ENCODE peak calls at places on chromosomes 16 and 17, in nine cellular contexts. One of them, this sample, is unnamed.
A peak's percentile ranks its signal among the peaks of the same experiment; 100 is the strongest.

GRCh38 chr17:45405250-45406086 is 27.2 kb downstream of the ARHGAP27 start:
- DNase-seq in transverse colon: peak; percentile 89
- DNase-seq in lower leg skin: no peak
- DNase-seq in A549: no peak
- DNase-seq in prostate gland: no peak
- DNase-seq in heart left ventricle: no peak
- DNase-seq in HepG2: no peak
- DNase-seq in H54: no peak
- DNase-seq in body of pancreas: peak; percentile 55
- DNase-seq in this sample: no peak

GRCh38 chr17:71011389-71011788 is 842.1 kb downstream of the KCNJ2 start:
- DNase-seq in A549: no peak
- DNase-seq in transverse colon: no peak
- DNase-seq in H54: no peak
- DNase-seq in HepG2: no peak
- DNase-seq in prostate gland: no peak
- DNase-seq in heart left ventricle: no peak
- DNase-seq in body of pancreas: no peak
- DNase-seq in lower leg skin: no peak
- DNase-seq in this sample: no peak

GRCh38 chr16:83206426-83206825 is 579.7 kb downstream of the CDH13 start:
- DNase-seq in H54: no peak
- DNase-seq in transverse colon: no peak
- DNase-seq in prostate gland: no peak
- DNase-seq in HepG2: no peak
- DNase-seq in heart left ventricle: no peak
- DNase-seq in lower leg skin: no peak
- DNase-seq in A549: no peak
- DNase-seq in body of pancreas: no peak
- DNase-seq in this sample: no peak

GRCh38 chr17:76075364-76076099 is 951 bp downstream of the GALR2 start:
- DNase-seq in lower leg skin: no peak
- DNase-seq in A549: peak; percentile 57
- DNase-seq in transverse colon: no peak
- DNase-seq in HepG2: no peak
- DNase-seq in H54: no peak
- DNase-seq in prostate gland: no peak
- DNase-seq in heart left ventricle: no peak
- DNase-seq in body of pancreas: no peak
- DNase-seq in this sample: no peak

GRCh38 chr17:968812-969766 is 10.5 kb downstream of the NXN start:
- DNase-seq in H54: no peak
- DNase-seq in prostate gland: no peak
- DNase-seq in heart left ventricle: peak; percentile 3
- DNase-seq in body of pancreas: no peak
- DNase-seq in A549: no peak
- DNase-seq in HepG2: no peak
- DNase-seq in lower leg skin: no peak
- DNase-seq in transverse colon: no peak
- DNase-seq in this sample: no peak

GRCh38 chr16:81537721-81538561 is 93.3 kb downstream of the CMIP start:
- DNase-seq in heart left ventricle: no peak
- DNase-seq in transverse colon: no peak
- DNase-seq in H54: no peak
- DNase-seq in prostate gland: no peak
- DNase-seq in lower leg skin: no peak
- DNase-seq in HepG2: no peak
- DNase-seq in body of pancreas: no peak
- DNase-seq in A549: no peak
- DNase-seq in this sample: no peak

GRCh38 chr17:46994993-46995392 is 15.9 kb upstream of the RPRML start:
- DNase-seq in HepG2: no peak
- DNase-seq in A549: no peak
- DNase-seq in lower leg skin: no peak
- DNase-seq in body of pancreas: no peak
- DNase-seq in prostate gland: no peak
- DNase-seq in H54: no peak
- DNase-seq in heart left ventricle: no peak
- DNase-seq in transverse colon: no peak
- DNase-seq in this sample: no peak

GRCh38 chr16:8986818-8987191 is 23.1 kb upstream of the USP7 start:
- DNase-seq in heart left ventricle: no peak
- DNase-seq in body of pancreas: no peak
- DNase-seq in lower leg skin: no peak
- DNase-seq in HepG2: no peak
- DNase-seq in prostate gland: no peak
- DNase-seq in transverse colon: no peak
- DNase-seq in H54: no peak
- DNase-seq in A549: no peak
- DNase-seq in this sample: no peak

GRCh38 chr17:74016504-74016903 is 187.0 kb upstream of the RPL38 start:
- DNase-seq in prostate gland: no peak
- DNase-seq in A549: no peak
- DNase-seq in heart left ventricle: no peak
- DNase-seq in lower leg skin: no peak
- DNase-seq in body of pancreas: no peak
- DNase-seq in HepG2: no peak
- DNase-seq in H54: no peak
- DNase-seq in transverse colon: no peak
- DNase-seq in this sample: no peak

GRCh38 chr17:45436161-45436560 is 3.5 kb upstream of the ARHGAP27 start:
- DNase-seq in prostate gland: no peak
- DNase-seq in body of pancreas: no peak
- DNase-seq in heart left ventricle: no peak
- DNase-seq in lower leg skin: no peak
- DNase-seq in transverse colon: no peak
- DNase-seq in HepG2: no peak
- DNase-seq in H54: no peak
- DNase-seq in A549: no peak
- DNase-seq in this sample: no peak

GRCh38 chr17:45234641-45235040 is 13.0 kb downstream of the FMNL1 start:
- DNase-seq in transverse colon: no peak
- DNase-seq in A549: no peak
- DNase-seq in H54: no peak
- DNase-seq in prostate gland: no peak
- DNase-seq in lower leg skin: no peak
- DNase-seq in body of pancreas: no peak
- DNase-seq in heart left ventricle: no peak
- DNase-seq in HepG2: peak; percentile 69
- DNase-seq in this sample: peak; percentile 23

GRCh38 chr16:85437161-85438052 is 175.7 kb upstream of the GSE1 start:
- DNase-seq in prostate gland: peak; percentile 83
- DNase-seq in A549: no peak
- DNase-seq in HepG2: no peak
- DNase-seq in body of pancreas: peak; percentile 89
- DNase-seq in lower leg skin: no peak
- DNase-seq in heart left ventricle: no peak
- DNase-seq in transverse colon: peak; percentile 89
- DNase-seq in H54: no peak
- DNase-seq in this sample: no peak

GRCh38 chr17:10105513-10106001 is 92.8 kb downstream of the GAS7 start:
- DNase-seq in A549: no peak
- DNase-seq in heart left ventricle: no peak
- DNase-seq in transverse colon: no peak
- DNase-seq in HepG2: no peak
- DNase-seq in body of pancreas: no peak
- DNase-seq in H54: no peak
- DNase-seq in lower leg skin: no peak
- DNase-seq in prostate gland: no peak
- DNase-seq in this sample: no peak

GRCh38 chr17:68398731-68399637 is 58.3 kb downstream of the WIPI1 start:
- DNase-seq in lower leg skin: no peak
- DNase-seq in heart left ventricle: no peak
- DNase-seq in HepG2: peak; percentile 91
- DNase-seq in transverse colon: peak; percentile 46
- DNase-seq in body of pancreas: peak; percentile 68
- DNase-seq in H54: peak; percentile 81
- DNase-seq in A549: peak; percentile 96
- DNase-seq in prostate gland: peak; percentile 59
- DNase-seq in this sample: peak; percentile 52

GRCh38 chr16:58494981-58495860 is 4.7 kb upstream of the NDRG4 start:
- DNase-seq in lower leg skin: no peak
- DNase-seq in HepG2: peak; percentile 96
- DNase-seq in body of pancreas: peak; percentile 78
- DNase-seq in prostate gland: no peak
- DNase-seq in A549: peak; percentile 93
- DNase-seq in H54: peak; percentile 92
- DNase-seq in transverse colon: peak; percentile 43
- DNase-seq in heart left ventricle: no peak
- DNase-seq in this sample: peak; percentile 91

GRCh38 chr16:73390491-73390890 is 342.6 kb upstream of the ZFHX3 start:
- DNase-seq in prostate gland: no peak
- DNase-seq in heart left ventricle: no peak
- DNase-seq in HepG2: no peak
- DNase-seq in body of pancreas: no peak
- DNase-seq in lower leg skin: no peak
- DNase-seq in A549: no peak
- DNase-seq in H54: no peak
- DNase-seq in transverse colon: no peak
- DNase-seq in this sample: no peak

DNA sequence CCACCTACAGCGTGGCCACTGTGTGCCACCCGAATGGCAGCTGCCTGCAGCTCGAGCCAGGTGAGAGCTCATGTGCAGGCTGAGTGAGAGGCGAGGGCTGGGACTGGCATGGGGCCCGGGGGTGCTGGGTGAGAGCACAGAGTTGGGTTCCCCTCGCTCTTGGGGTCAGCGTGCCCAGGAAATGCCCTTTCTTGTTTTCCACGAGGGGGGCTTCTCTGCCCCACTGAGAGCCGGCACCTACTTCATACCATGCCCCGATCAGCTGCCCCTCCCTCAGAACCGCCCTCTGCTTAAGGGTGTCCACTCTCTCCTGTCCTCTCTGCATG is 10.1 kb downstream of the ACE start:
- DNase-seq in A549: no peak
- DNase-seq in transverse colon: no peak
- DNase-seq in prostate gland: no peak
- DNase-seq in H54: no peak
- DNase-seq in body of pancreas: no peak
- DNase-seq in heart left ventricle: peak; percentile 23
- DNase-seq in lower leg skin: no peak
- DNase-seq in HepG2: no peak
- DNase-seq in this sample: no peak
- TF ChIP-seq POLR2A in A549: no peak
- TF ChIP-seq POLR2A in transverse colon: no peak
- TF ChIP-seq POLR2A in prostate gland: no peak
- TF ChIP-seq POLR2A in H54: no peak
- TF ChIP-seq POLR2A in body of pancreas: no peak
- TF ChIP-seq POLR2A in heart left ventricle: no peak
- TF ChIP-seq POLR2A in lower leg skin: no peak
- TF ChIP-seq POLR2A in HepG2: no peak
- TF ChIP-seq POLR2A in this sample: no peak

GRCh38 chr17:35088911-35089845 is 25.7 kb upstream of the RFFL start:
- DNase-seq in heart left ventricle: peak; percentile 94
- DNase-seq in H54: peak; percentile 51
- DNase-seq in prostate gland: peak; percentile 86
- DNase-seq in body of pancreas: peak; percentile 92
- DNase-seq in transverse colon: peak; percentile 93
- DNase-seq in A549: no peak
- DNase-seq in HepG2: peak; percentile 64
- DNase-seq in lower leg skin: peak; percentile 75
- DNase-seq in this sample: peak; percentile 96
- TF ChIP-seq POLR2A in heart left ventricle: peak; percentile 53
- TF ChIP-seq POLR2A in H54: peak; percentile 27
- TF ChIP-seq POLR2A in prostate gland: peak; percentile 56
- TF ChIP-seq POLR2A in body of pancreas: peak; percentile 39
- TF ChIP-seq POLR2A in transverse colon: peak; percentile 10
- TF ChIP-seq POLR2A in A549: no peak
- TF ChIP-seq POLR2A in HepG2: peak; percentile 47
- TF ChIP-seq POLR2A in lower leg skin: no peak
- TF ChIP-seq POLR2A in this sample: peak; percentile 58

GRCh38 chr16:2149630-2150417 is 1.4 kb downstream of the RAB26 start:
- DNase-seq in prostate gland: no peak
- DNase-seq in body of pancreas: peak; percentile 41
- DNase-seq in lower leg skin: no peak
- DNase-seq in HepG2: peak; percentile 42
- DNase-seq in transverse colon: no peak
- DNase-seq in H54: peak; percentile 68
- DNase-seq in A549: peak; percentile 49
- DNase-seq in heart left ventricle: no peak
- DNase-seq in this sample: no peak
- TF ChIP-seq POLR2A in prostate gland: no peak
- TF ChIP-seq POLR2A in body of pancreas: no peak
- TF ChIP-seq POLR2A in lower leg skin: no peak
- TF ChIP-seq POLR2A in HepG2: no peak
- TF ChIP-seq POLR2A in transverse colon: no peak
- TF ChIP-seq POLR2A in H54: no peak
- TF ChIP-seq POLR2A in A549: peak; percentile 35
- TF ChIP-seq POLR2A in heart left ventricle: no peak
- TF ChIP-seq POLR2A in this sample: peak; percentile 19

DNA sequence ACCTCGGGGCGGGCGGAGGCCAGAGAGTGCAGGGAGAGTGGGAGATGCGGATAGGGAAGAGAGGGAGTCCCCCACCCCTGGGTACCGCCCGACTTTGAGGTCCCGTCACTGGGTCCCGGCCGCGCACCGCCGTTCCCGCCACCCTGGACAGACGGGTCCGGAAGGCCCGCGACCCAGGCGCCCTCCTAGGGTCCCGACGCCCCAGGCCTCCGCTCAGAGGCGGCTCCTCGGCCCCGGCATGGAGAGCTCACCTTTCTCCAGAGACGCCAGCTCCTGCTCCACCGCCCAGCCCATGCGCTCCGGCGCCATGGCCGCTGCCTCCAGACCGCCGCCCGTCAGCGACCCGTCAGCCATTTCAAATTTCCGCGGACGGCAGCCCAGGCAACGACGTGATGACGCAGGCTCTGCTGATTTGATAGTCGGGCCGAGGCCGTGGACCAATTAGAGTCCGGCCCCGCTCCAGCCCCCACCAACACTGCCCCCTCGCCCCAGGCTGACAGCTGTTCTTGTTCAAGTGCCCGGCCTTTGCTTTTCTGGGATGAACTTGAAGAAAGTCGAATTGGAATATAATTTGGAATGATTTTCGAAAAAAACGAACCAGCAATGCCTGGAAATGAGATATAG is at the start of gene SHCBP1:
- DNase-seq in transverse colon: peak; percentile 82
- DNase-seq in prostate gland: peak; percentile 46
- DNase-seq in A549: peak; percentile 96
- DNase-seq in H54: peak; percentile 93
- DNase-seq in HepG2: peak; percentile 87
- DNase-seq in body of pancreas: peak; percentile 86
- DNase-seq in heart left ventricle: peak; percentile 90
- DNase-seq in lower leg skin: peak; percentile 77
- DNase-seq in this sample: peak; percentile 93
- TF ChIP-seq POLR2A in transverse colon: no peak
- TF ChIP-seq POLR2A in prostate gland: no peak
- TF ChIP-seq POLR2A in A549: peak; percentile 53
- TF ChIP-seq POLR2A in H54: peak; percentile 84
- TF ChIP-seq POLR2A in HepG2: peak; percentile 84
- TF ChIP-seq POLR2A in body of pancreas: no peak
- TF ChIP-seq POLR2A in heart left ventricle: no peak
- TF ChIP-seq POLR2A in lower leg skin: no peak
- TF ChIP-seq POLR2A in this sample: peak; percentile 84

This sample was measured in erythroblast.